ENCODE peak calls at places on chromosomes 2 and 18, in six cellular contexts. One of them, this sample, is unnamed.

GRCh38 chr2:241853651-241854341 is 4.9 kb downstream of the PDCD1 start:
- DNase-seq in IMR-90: peak; percentile 25
- DNase-seq in cardiac muscle cell: no peak
- DNase-seq in ovary: peak; percentile 26
- DNase-seq in A673: no peak
- DNase-seq in upper lobe of right lung: peak; percentile 62
- DNase-seq in this sample: peak; percentile 36

GRCh38 chr2:234292205-234292954 is 204.5 kb downstream of the ARL4C start:
- DNase-seq in IMR-90: no peak
- DNase-seq in cardiac muscle cell: peak; percentile 90
- DNase-seq in ovary: no peak
- DNase-seq in A673: no peak
- DNase-seq in upper lobe of right lung: no peak
- DNase-seq in this sample: peak; percentile 93

GRCh38 chr2:233706720-233707119 is 6.0 kb upstream of the UGT1A5 start:
- DNase-seq in IMR-90: peak; percentile 55
- DNase-seq in cardiac muscle cell: peak; percentile 53
- DNase-seq in ovary: no peak
- DNase-seq in A673: no peak
- DNase-seq in upper lobe of right lung: no peak
- DNase-seq in this sample: no peak

GRCh38 chr18:74530584-74530862 is 3.8 kb upstream of the CNDP1 start:
- DNase-seq in IMR-90: no peak
- DNase-seq in cardiac muscle cell: no peak
- DNase-seq in ovary: no peak
- DNase-seq in A673: no peak
- DNase-seq in upper lobe of right lung: no peak
- DNase-seq in this sample: no peak

GRCh38 chr18:50405582-50406271 is 30.9 kb downstream of the SKA1 start:
- DNase-seq in IMR-90: no peak
- DNase-seq in cardiac muscle cell: no peak
- DNase-seq in ovary: no peak
- DNase-seq in A673: no peak
- DNase-seq in upper lobe of right lung: no peak
- DNase-seq in this sample: no peak

GRCh38 chr2:36459725-36460137 is 104.2 kb downstream of the CRIM1 start:
- DNase-seq in IMR-90: peak; percentile 63
- DNase-seq in cardiac muscle cell: peak; percentile 64
- DNase-seq in ovary: no peak
- DNase-seq in A673: peak; percentile 64
- DNase-seq in upper lobe of right lung: no peak
- DNase-seq in this sample: no peak

GRCh38 chr2:223100061-223100511 is 48.1 kb downstream of the KCNE4 start:
- DNase-seq in IMR-90: peak; percentile 77
- DNase-seq in cardiac muscle cell: peak; percentile 89
- DNase-seq in ovary: peak; percentile 70
- DNase-seq in A673: no peak
- DNase-seq in upper lobe of right lung: no peak
- DNase-seq in this sample: no peak

GRCh38 chr2:222256250-222256649 is 42.5 kb downstream of the PAX3 start:
- DNase-seq in IMR-90: no peak
- DNase-seq in cardiac muscle cell: no peak
- DNase-seq in ovary: no peak
- DNase-seq in A673: no peak
- DNase-seq in upper lobe of right lung: no peak
- DNase-seq in this sample: no peak

GRCh38 chr2:226405465-226405864 is 394.2 kb downstream of the IRS1 start:
- DNase-seq in IMR-90: no peak
- DNase-seq in cardiac muscle cell: no peak
- DNase-seq in ovary: no peak
- DNase-seq in A673: no peak
- DNase-seq in upper lobe of right lung: no peak
- DNase-seq in this sample: no peak

GRCh38 chr2:6369266-6369665 is 496.4 kb downstream of the CMPK2 start:
- DNase-seq in IMR-90: no peak
- DNase-seq in cardiac muscle cell: no peak
- DNase-seq in ovary: no peak
- DNase-seq in A673: no peak
- DNase-seq in upper lobe of right lung: no peak
- DNase-seq in this sample: no peak

GRCh38 chr2:110804433-110804832 is 72.1 kb downstream of the ACOXL start:
- DNase-seq in IMR-90: no peak
- DNase-seq in cardiac muscle cell: no peak
- DNase-seq in ovary: no peak
- DNase-seq in A673: no peak
- DNase-seq in upper lobe of right lung: no peak
- DNase-seq in this sample: no peak

GRCh38 chr2:40455661-40456060 is 3.8 kb upstream of the SLC8A1 start:
- DNase-seq in IMR-90: peak; percentile 32
- DNase-seq in cardiac muscle cell: no peak
- DNase-seq in ovary: no peak
- DNase-seq in A673: no peak
- DNase-seq in upper lobe of right lung: peak; percentile 67
- DNase-seq in this sample: no peak

GRCh38 chr2:109612991-109613921 is 510 bp downstream of the SEPTIN10 start:
- DNase-seq in IMR-90: peak; percentile 61
- DNase-seq in cardiac muscle cell: peak; percentile 72
- DNase-seq in ovary: peak; percentile 81
- DNase-seq in A673: peak; percentile 58
- DNase-seq in upper lobe of right lung: no peak
- DNase-seq in this sample: peak; percentile 4

GRCh38 chr2:157784169-157784822 is 91.8 kb downstream of the ACVR1 start:
- DNase-seq in IMR-90: peak; percentile 21
- DNase-seq in cardiac muscle cell: peak; percentile 40
- DNase-seq in ovary: no peak
- DNase-seq in A673: peak; percentile 68
- DNase-seq in upper lobe of right lung: peak; percentile 66
- DNase-seq in this sample: peak; percentile 15

GRCh38 chr2:29042581-29043075 is 31.7 kb downstream of the PCARE start:
- DNase-seq in IMR-90: peak; percentile 70
- DNase-seq in cardiac muscle cell: peak; percentile 78
- DNase-seq in ovary: peak; percentile 83
- DNase-seq in A673: no peak
- DNase-seq in upper lobe of right lung: no peak
- DNase-seq in this sample: no peak

GRCh38 chr2:80304522-80304878 is at the start of gene LRRTM1:
- DNase-seq in IMR-90: no peak
- DNase-seq in cardiac muscle cell: no peak
- DNase-seq in ovary: no peak
- DNase-seq in A673: peak; percentile 1
- DNase-seq in upper lobe of right lung: peak; percentile 59
- DNase-seq in this sample: no peak

GRCh38 chr2:16645088-16645487 is 20.5 kb downstream of the CYRIA start:
- DNase-seq in IMR-90: no peak
- DNase-seq in cardiac muscle cell: no peak
- DNase-seq in ovary: no peak
- DNase-seq in A673: no peak
- DNase-seq in upper lobe of right lung: no peak
- DNase-seq in this sample: no peak

GRCh38 chr2:16645771-16646559 is 19.7 kb downstream of the CYRIA start:
- DNase-seq in IMR-90: no peak
- DNase-seq in cardiac muscle cell: no peak
- DNase-seq in ovary: no peak
- DNase-seq in A673: peak; percentile 71
- DNase-seq in upper lobe of right lung: no peak
- DNase-seq in this sample: no peak

GRCh38 chr2:16650287-16651249 is 15.1 kb downstream of the CYRIA start:
- DNase-seq in IMR-90: peak; percentile 78
- DNase-seq in cardiac muscle cell: peak; percentile 75
- DNase-seq in ovary: no peak
- DNase-seq in A673: peak; percentile 73
- DNase-seq in upper lobe of right lung: no peak
- DNase-seq in this sample: no peak

GRCh38 chr2:16649353-16650286 is 16.0 kb downstream of the CYRIA start:
- DNase-seq in IMR-90: no peak
- DNase-seq in cardiac muscle cell: no peak
- DNase-seq in ovary: no peak
- DNase-seq in A673: no peak
- DNase-seq in upper lobe of right lung: no peak
- DNase-seq in this sample: no peak

DNA sequence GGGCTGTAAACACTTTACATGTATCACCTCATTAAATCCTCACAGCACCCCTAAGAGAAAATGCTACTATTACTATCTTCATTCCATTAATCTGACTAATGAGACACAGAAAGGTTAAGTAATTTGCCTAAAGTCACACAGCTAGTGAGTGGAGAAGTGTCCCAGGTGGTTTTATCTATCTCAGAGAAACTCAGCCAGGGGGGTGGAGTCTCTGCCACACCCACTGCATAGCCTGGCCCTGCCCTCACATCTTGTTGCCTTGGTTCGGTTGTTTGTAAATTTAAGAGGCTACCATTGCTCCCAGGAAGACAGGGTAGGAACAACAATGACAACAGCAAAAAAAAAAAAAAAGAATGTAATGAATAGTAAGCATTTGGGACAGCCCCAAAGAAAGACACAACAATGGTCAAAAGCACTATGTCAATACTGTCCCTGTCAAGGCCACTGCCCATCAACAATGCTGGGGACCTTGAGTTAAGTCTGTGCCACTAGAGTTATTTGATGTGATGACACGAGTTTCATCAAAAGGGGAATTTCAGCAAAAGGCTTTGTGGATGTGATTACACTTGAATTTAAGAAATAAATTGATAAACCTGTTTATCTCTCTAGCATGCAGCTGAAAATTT is 17.5 kb downstream of the CYRIA start:
- DNase-seq in IMR-90: no peak
- DNase-seq in cardiac muscle cell: no peak
- DNase-seq in ovary: no peak
- DNase-seq in A673: no peak
- DNase-seq in upper lobe of right lung: no peak
- DNase-seq in this sample: no peak
- H3K4me1 ChIP-seq in IMR-90: peaks cover 24% of the 10 kb centered on the region
- H3K4me1 ChIP-seq in cardiac muscle cell: peaks cover 10% of the 10 kb centered on the region
- H3K4me1 ChIP-seq in ovary: peaks cover 8% of the 10 kb centered on the region
- H3K4me1 ChIP-seq in A673: peaks cover 100% of the 10 kb centered on the region
- H3K4me1 ChIP-seq in upper lobe of right lung: peaks cover 38% of the 10 kb centered on the region
- H3K4me1 ChIP-seq in this sample: no peaks in the 10 kb centered on the region

GRCh38 chr2:134119672-134120159 is 134.2 kb upstream of the MGAT5 start:
- DNase-seq in IMR-90: peak; percentile 92
- DNase-seq in cardiac muscle cell: peak; percentile 95
- DNase-seq in ovary: peak; percentile 87
- DNase-seq in A673: peak; percentile 91
- DNase-seq in upper lobe of right lung: peak; percentile 95
- DNase-seq in this sample: peak; percentile 85
- H3K9me3 ChIP-seq in IMR-90: no peaks in the 10 kb centered on the region
- H3K9me3 ChIP-seq in cardiac muscle cell: no peaks in the 10 kb centered on the region
- H3K9me3 ChIP-seq in ovary: no peaks in the 10 kb centered on the region
- H3K9me3 ChIP-seq in A673: no peaks in the 10 kb centered on the region
- H3K9me3 ChIP-seq in upper lobe of right lung: no peaks in the 10 kb centered on the region
- H3K9me3 ChIP-seq in this sample: no peaks in the 10 kb centered on the region

GRCh38 chr2:41847744-41848441 is 199.9 kb upstream of the PKDCC start:
- DNase-seq in IMR-90: peak; percentile 42
- DNase-seq in cardiac muscle cell: peak; percentile 70
- DNase-seq in ovary: no peak
- DNase-seq in A673: no peak
- DNase-seq in upper lobe of right lung: no peak
- DNase-seq in this sample: no peak
- H3K27ac ChIP-seq in IMR-90: no peak overlapping the region
- H3K27ac ChIP-seq in cardiac muscle cell: no peak overlapping the region
- H3K27ac ChIP-seq in ovary: no peak overlapping the region
- H3K27ac ChIP-seq in A673: no peak overlapping the region
- H3K27ac ChIP-seq in upper lobe of right lung: no peak overlapping the region
- H3K27ac ChIP-seq in this sample: no peak overlapping the region

GRCh38 chr2:186575302-186575701 is 14.6 kb upstream of the ITGAV start:
- DNase-seq in IMR-90: peak; percentile 99
- DNase-seq in cardiac muscle cell: peak; percentile 99
- DNase-seq in ovary: no peak
- DNase-seq in A673: peak; percentile 95
- DNase-seq in upper lobe of right lung: no peak
- DNase-seq in this sample: no peak

GRCh38 chr2:186570587-186570986 is 19.3 kb upstream of the ITGAV start:
- DNase-seq in IMR-90: peak; percentile 60
- DNase-seq in cardiac muscle cell: peak; percentile 66
- DNase-seq in ovary: no peak
- DNase-seq in A673: peak; percentile 44
- DNase-seq in upper lobe of right lung: no peak
- DNase-seq in this sample: no peak

GRCh38 chr2:186573528-186573927 is 16.3 kb upstream of the ITGAV start:
- DNase-seq in IMR-90: no peak
- DNase-seq in cardiac muscle cell: no peak
- DNase-seq in ovary: no peak
- DNase-seq in A673: no peak
- DNase-seq in upper lobe of right lung: no peak
- DNase-seq in this sample: no peak

GRCh38 chr2:186569906-186570305 is 19.9 kb upstream of the ITGAV start:
- DNase-seq in IMR-90: no peak
- DNase-seq in cardiac muscle cell: no peak
- DNase-seq in ovary: no peak
- DNase-seq in A673: no peak
- DNase-seq in upper lobe of right lung: no peak
- DNase-seq in this sample: no peak

GRCh38 chr2:186572705-186573104 is 17.2 kb upstream of the ITGAV start:
- DNase-seq in IMR-90: no peak
- DNase-seq in cardiac muscle cell: no peak
- DNase-seq in ovary: no peak
- DNase-seq in A673: no peak
- DNase-seq in upper lobe of right lung: no peak
- DNase-seq in this sample: no peak
- H3K4me1 ChIP-seq in IMR-90: peaks cover 5% of the 10 kb centered on the region
- H3K4me1 ChIP-seq in cardiac muscle cell: peaks cover 4% of the 10 kb centered on the region
- H3K4me1 ChIP-seq in ovary: no peaks in the 10 kb centered on the region
- H3K4me1 ChIP-seq in A673: peaks cover 7% of the 10 kb centered on the region
- H3K4me1 ChIP-seq in upper lobe of right lung: peaks cover 9% of the 10 kb centered on the region
- H3K4me1 ChIP-seq in this sample: no peaks in the 10 kb centered on the region

GRCh38 chr18:9507565-9508088 is 32.3 kb downstream of the RALBP1 start:
- DNase-seq in IMR-90: no peak
- DNase-seq in cardiac muscle cell: no peak
- DNase-seq in ovary: no peak
- DNase-seq in A673: no peak
- DNase-seq in upper lobe of right lung: no peak
- DNase-seq in this sample: no peak

GRCh38 chr18:9508446-9509025 is 33.2 kb downstream of the RALBP1 start:
- DNase-seq in IMR-90: peak; percentile 9
- DNase-seq in cardiac muscle cell: no peak
- DNase-seq in ovary: no peak
- DNase-seq in A673: no peak
- DNase-seq in upper lobe of right lung: no peak
- DNase-seq in this sample: no peak

GRCh38 chr18:9506046-9506792 is 30.9 kb downstream of the RALBP1 start:
- DNase-seq in IMR-90: peak; percentile 16
- DNase-seq in cardiac muscle cell: peak; percentile 21
- DNase-seq in ovary: no peak
- DNase-seq in A673: no peak
- DNase-seq in upper lobe of right lung: no peak
- DNase-seq in this sample: no peak
- H3K9me3 ChIP-seq in IMR-90: peaks cover 4% of the 10 kb centered on the region
- H3K9me3 ChIP-seq in cardiac muscle cell: no peaks in the 10 kb centered on the region
- H3K9me3 ChIP-seq in ovary: no peaks in the 10 kb centered on the region
- H3K9me3 ChIP-seq in A673: peaks cover 6% of the 10 kb centered on the region
- H3K9me3 ChIP-seq in upper lobe of right lung: no peaks in the 10 kb centered on the region
- H3K9me3 ChIP-seq in this sample: no peaks in the 10 kb centered on the region

This sample was measured in CD4-positive, alpha-beta memory T cell.